ENCODE peak calls at places on chromosome 5, in ten cellular contexts. Y is left ventricle myocardium inferior, W is fibroblast of pulmonary artery, M is WERI-Rb-1, N is HepG2, O is stomach, D is GM06990, V is BJ, B is GM23338, I is GM12864. F is an unnamed sample.

GRCh38 chr5:54173251-54173650 is 137.1 kb downstream of the ARL15 start:
- DNase-seq in Y (no peak), W (no peak), M (no peak), N (no peak), O (no peak), D (no peak), V (no peak), B (no peak), I (no peak), F (no peak)

GRCh38 chr5:114311943-114312342 is 49.9 kb upstream of the KCNN2 start:
- DNase-seq in Y (no peak), W (no peak), M (no peak), N (no peak), O (no peak), D (no peak), V (no peak), B (peak), I (no peak), F (no peak)

GRCh38 chr5:84885479-84886258 is 501.0 kb upstream of the EDIL3 start:
- DNase-seq in Y (peak), W (peak), M (no peak), N (no peak), O (no peak), D (no peak), V (no peak), B (no peak), I (no peak), F (peak)

GRCh38 chr5:172733179-172733973 is 37.6 kb downstream of the DUSP1 start:
- DNase-seq in Y (peak), W (peak), M (no peak), N (peak), O (peak), D (no peak), V (peak), B (peak), I (no peak), F (peak)

GRCh38 chr5:2582507-2582906 is 169.0 kb downstream of the IRX2 start:
- DNase-seq in Y (no peak), W (no peak), M (no peak), N (no peak), O (no peak), D (no peak), V (no peak), B (no peak), I (no peak), F (no peak)

GRCh38 chr5:40166757-40167156 is 513.0 kb upstream of the PTGER4 start:
- DNase-seq in Y (no peak), W (peak), M (no peak), N (no peak), O (no peak), D (no peak), V (no peak), B (no peak), I (no peak), F (peak)

GRCh38 chr5:167578977-167579700 is 712.3 kb upstream of the WWC1 start:
- DNase-seq in Y (no peak), W (peak), M (no peak), N (no peak), O (no peak), D (no peak), V (no peak), B (no peak), I (no peak), F (no peak)

GRCh38 chr5:159405611-159406031 is 75.3 kb upstream of the IL12B start:
- DNase-seq in Y (no peak), W (no peak), M (no peak), N (no peak), O (no peak), D (peak), V (no peak), B (no peak), I (peak), F (no peak)

GRCh38 chr5:115267617-115268016 is 4.9 kb upstream of the PGGT1B start:
- DNase-seq in Y (no peak), W (no peak), M (no peak), N (no peak), O (no peak), D (no peak), V (no peak), B (no peak), I (no peak), F (peak)

GRCh38 chr5:75050415-75050814 is 1.9 kb downstream of the GCNT4 start:
- DNase-seq in Y (no peak), W (peak), M (peak), N (peak), O (no peak), D (no peak), V (no peak), B (peak), I (no peak), F (peak)

GRCh38 chr5:19388391-19388790 is 599.6 kb downstream of the CDH18 start:
- DNase-seq in Y (no peak), W (no peak), M (no peak), N (no peak), O (no peak), D (no peak), V (no peak), B (no peak), I (no peak), F (no peak)

GRCh38 chr5:15346738-15347137 is 153.2 kb upstream of the FBXL7 start:
- DNase-seq in Y (no peak), W (peak), M (no peak), N (no peak), O (no peak), D (no peak), V (no peak), B (no peak), I (no peak), F (no peak)
- H3K4me3 ChIP-seq in Y (no peak), W (no peak), M (no peak), N (no peak), O (no peak), D (no peak), V (no peak), B (no peak), I (no peak), F (no peak)

GRCh38 chr5:36778336-36778735 is 98.2 kb upstream of the NIPBL start:
- DNase-seq in Y (no peak), W (no peak), M (no peak), N (no peak), O (no peak), D (no peak), V (no peak), B (no peak), I (no peak), F (no peak)

DNA sequence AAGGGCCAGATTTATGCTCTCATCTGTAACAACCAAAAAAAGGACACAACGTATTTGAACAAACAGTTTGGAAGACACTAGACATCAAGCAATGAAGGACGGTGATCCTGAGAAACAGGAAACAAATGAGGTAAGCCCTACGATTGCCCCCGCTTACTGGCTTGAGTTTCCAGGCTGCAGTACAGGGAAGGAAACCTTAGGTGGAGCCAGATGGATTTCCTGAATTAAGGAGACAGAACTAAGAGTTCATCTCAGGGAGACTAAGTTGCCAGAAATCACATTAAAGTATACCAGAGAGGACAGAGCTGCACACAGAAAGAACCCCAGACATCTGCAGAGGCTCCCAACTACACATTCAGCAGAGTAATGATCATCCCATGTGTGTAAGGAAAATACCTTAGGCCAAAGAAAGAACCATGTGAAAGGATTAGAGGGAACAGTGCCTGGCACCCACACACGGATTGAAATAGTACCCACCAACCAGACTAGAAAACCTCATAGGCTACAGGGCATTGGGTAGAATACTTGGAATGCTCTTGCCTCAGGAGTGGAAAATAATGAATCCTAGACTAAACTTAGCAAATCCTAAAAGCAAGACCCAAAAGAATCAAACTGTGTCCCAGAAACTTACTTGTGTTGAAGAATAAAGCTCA is 99.3 kb upstream of the NIPBL start:
- DNase-seq in Y (no peak), W (peak), M (peak), N (peak), O (no peak), D (no peak), V (no peak), B (peak), I (no peak), F (peak)
- TF ChIP-seq CTCF in Y (peak), W (peak), M (peak), N (peak), O (no peak), D (peak), V (peak), B (peak), I (peak), F (peak)

GRCh38 chr5:102271759-102272158 is 24.3 kb downstream of the SLCO4C1 start:
- DNase-seq in Y (no peak), W (no peak), M (peak), N (peak), O (no peak), D (no peak), V (no peak), B (no peak), I (no peak), F (no peak)

DNA sequence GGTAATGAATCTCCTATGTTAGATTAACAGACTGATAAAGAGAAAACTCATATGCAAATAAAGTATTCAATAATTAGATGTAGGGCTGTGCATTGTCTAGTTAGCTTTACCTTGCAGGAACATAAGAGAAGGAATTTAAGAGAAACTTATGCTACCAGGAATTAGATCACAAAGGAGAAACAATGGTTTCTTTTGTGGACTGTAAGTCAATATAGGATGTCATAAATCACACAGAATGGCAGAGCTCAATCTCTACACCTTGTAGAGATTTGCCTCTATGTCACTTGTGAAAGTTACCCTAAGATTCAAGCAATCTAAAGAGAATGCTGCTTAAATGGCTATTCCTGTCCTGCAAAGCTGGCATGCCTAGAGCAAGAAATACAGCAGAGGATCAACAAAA is 26.0 kb downstream of the SLCO4C1 start:
- DNase-seq in Y (no peak), W (no peak), M (no peak), N (no peak), O (no peak), D (no peak), V (no peak), B (no peak), I (no peak), F (no peak)
- H3K4me3 ChIP-seq in Y (no peak), W (no peak), M (no peak), N (no peak), O (no peak), D (no peak), V (no peak), B (no peak), I (no peak), F (no peak)

GRCh38 chr5:157230610-157231009 is 35.3 kb upstream of the CYFIP2 start:
- DNase-seq in Y (no peak), W (no peak), M (no peak), N (no peak), O (no peak), D (no peak), V (no peak), B (no peak), I (no peak), F (no peak)
- TF ChIP-seq CTCF in Y (no peak), W (no peak), M (no peak), N (no peak), O (no peak), D (no peak), V (no peak), B (no peak), I (no peak), F (no peak)

GRCh38 chr5:10355071-10355889 is 1.8 kb downstream of the MARCHF6 start:
- DNase-seq in Y (no peak), W (peak), M (no peak), N (no peak), O (no peak), D (peak), V (peak), B (no peak), I (peak), F (peak)
- H3K4me3 ChIP-seq in Y (peak), W (peak), M (peak), N (peak), O (peak), D (peak), V (peak), B (peak), I (peak), F (peak)

GRCh38 chr5:154967419-154968024 is 26.6 kb downstream of the MRPL22 start:
- DNase-seq in Y (no peak), W (peak), M (peak), N (no peak), O (no peak), D (no peak), V (no peak), B (peak), I (no peak), F (peak)
- TF ChIP-seq CTCF in Y (peak), W (peak), M (peak), N (peak), O (no peak), D (peak), V (peak), B (peak), I (peak), F (peak)

GRCh38 chr5:178314961-178315820 is 82.6 kb upstream of the PHYKPL start:
- DNase-seq in Y (no peak), W (no peak), M (peak), N (no peak), O (no peak), D (no peak), V (no peak), B (no peak), I (no peak), F (no peak)
- H3K4me3 ChIP-seq in Y (no peak), W (no peak), M (no peak), N (no peak), O (no peak), D (no peak), V (no peak), B (no peak), I (no peak), F (no peak)

GRCh38 chr5:68248896-68249295 is 33.3 kb downstream of the PIK3R1 start:
- DNase-seq in Y (no peak), W (no peak), M (no peak), N (no peak), O (no peak), D (no peak), V (no peak), B (no peak), I (no peak), F (no peak)

GRCh38 chr5:68245325-68245724 is 29.8 kb downstream of the PIK3R1 start:
- DNase-seq in Y (no peak), W (peak), M (no peak), N (no peak), O (no peak), D (no peak), V (no peak), B (no peak), I (no peak), F (no peak)

GRCh38 chr5:68247627-68248026 is 32.1 kb downstream of the PIK3R1 start:
- DNase-seq in Y (no peak), W (no peak), M (no peak), N (no peak), O (no peak), D (no peak), V (no peak), B (no peak), I (no peak), F (no peak)

GRCh38 chr5:68249520-68249919 is 34.0 kb downstream of the PIK3R1 start:
- DNase-seq in Y (no peak), W (no peak), M (no peak), N (no peak), O (no peak), D (no peak), V (no peak), B (no peak), I (no peak), F (no peak)

DNA sequence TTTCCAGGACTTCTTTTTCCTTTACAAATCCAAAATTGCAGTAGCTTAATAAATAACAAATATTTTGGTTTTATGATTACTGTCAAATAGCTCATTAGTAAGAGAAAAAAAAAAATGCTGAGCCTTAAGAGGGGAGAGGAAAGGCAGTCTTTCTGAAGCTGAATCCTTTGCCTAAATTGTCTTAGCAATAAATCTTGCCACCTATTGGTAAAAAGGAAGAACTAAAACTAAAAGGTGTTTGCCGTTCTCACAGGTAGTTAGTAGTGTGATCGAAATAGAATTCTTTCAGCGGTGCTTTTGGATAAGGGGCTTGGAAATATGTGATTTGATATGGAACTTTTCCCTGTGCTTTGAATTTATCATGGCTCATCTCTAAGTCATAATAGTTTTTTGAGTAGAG is 31.2 kb downstream of the PIK3R1 start:
- DNase-seq in Y (no peak), W (no peak), M (no peak), N (no peak), O (no peak), D (no peak), V (no peak), B (peak), I (no peak), F (no peak)
- TF ChIP-seq CTCF in Y (no peak), W (peak), M (no peak), N (peak), O (no peak), D (peak), V (no peak), B (peak), I (peak), F (no peak)

GRCh38 chr5:93582677-93583524 is at the start of gene NR2F1:
- DNase-seq in Y (no peak), W (peak), M (peak), N (peak), O (peak), D (no peak), V (peak), B (peak), I (no peak), F (peak)
- H3K4me3 ChIP-seq in Y (peak), W (peak), M (peak), N (peak), O (peak), D (peak), V (peak), B (peak), I (peak), F (peak)

GRCh38 chr5:72140711-72141110 is 33.4 kb downstream of the MAP1B start:
- DNase-seq in Y (no peak), W (no peak), M (no peak), N (no peak), O (no peak), D (no peak), V (no peak), B (no peak), I (no peak), F (no peak)

GRCh38 chr5:72138943-72139467 is 31.7 kb downstream of the MAP1B start:
- DNase-seq in Y (no peak), W (peak), M (no peak), N (no peak), O (no peak), D (peak), V (peak), B (no peak), I (no peak), F (peak)

GRCh38 chr5:72141440-72142271 is 34.4 kb downstream of the MAP1B start:
- DNase-seq in Y (no peak), W (peak), M (no peak), N (no peak), O (no peak), D (no peak), V (peak), B (no peak), I (no peak), F (peak)

GRCh38 chr5:72134226-72134625 is 27.0 kb downstream of the MAP1B start:
- DNase-seq in Y (no peak), W (peak), M (peak), N (no peak), O (no peak), D (no peak), V (no peak), B (peak), I (no peak), F (no peak)

DNA sequence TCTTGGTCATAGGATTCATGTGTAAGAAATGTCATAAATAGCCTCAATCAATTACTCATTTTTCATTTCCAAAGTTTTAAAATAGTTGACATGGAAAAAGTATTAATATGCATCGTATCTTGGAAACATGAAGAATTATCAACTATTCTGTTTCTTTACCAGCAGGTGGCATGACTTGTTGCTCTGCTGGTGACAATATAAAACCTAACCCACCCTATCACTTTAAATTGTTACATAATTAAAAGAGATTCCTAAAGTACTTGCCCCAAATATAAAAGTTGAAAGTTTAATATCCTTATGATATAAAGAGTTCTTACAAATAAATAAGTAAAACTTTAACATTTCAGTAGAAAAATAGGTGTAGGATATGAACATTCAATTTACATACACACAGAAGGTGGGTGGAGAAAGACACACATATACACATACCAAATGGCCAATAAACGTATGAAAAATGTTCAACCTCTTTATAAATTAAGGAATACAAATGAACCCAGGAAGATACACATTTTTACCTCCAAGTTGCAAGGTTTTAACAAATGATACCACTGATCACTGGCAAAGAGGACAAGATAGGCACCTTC is 30.6 kb downstream of the MAP1B start:
- DNase-seq in Y (no peak), W (no peak), M (no peak), N (peak), O (no peak), D (no peak), V (no peak), B (no peak), I (no peak), F (no peak)
- TF ChIP-seq CTCF in Y (peak), W (peak), M (no peak), N (peak), O (peak), D (peak), V (peak), B (peak), I (peak), F (peak)

F was measured in choroid plexus epithelial cell.